ENCODE peak calls at places on chromosomes 12 and 14, in five cellular contexts. Y is caudate nucleus; K is effector memory CD4-positive, alpha-beta T cell; T is left ventricle myocardium inferior; E is OCI-LY7. R is an unnamed sample.

GRCh38 chr12:95700316-95700785 is 90.2 kb downstream of the NTN4 start:
- DNase-seq in Y (no peak), K (no peak), T (no peak), E (no peak), R (no peak)

GRCh38 chr12:24066865-24067264 is 117.4 kb upstream of the SOX5 start:
- DNase-seq in Y (no peak), K (no peak), T (no peak), E (no peak), R (no peak)

GRCh38 chr12:100215209-100215608 is 14.6 kb downstream of the ACTR6 start:
- DNase-seq in Y (no peak), K (no peak), T (no peak), E (no peak), R (no peak)

GRCh38 chr12:41108032-41108431 is 80.1 kb upstream of the PDZRN4 start:
- DNase-seq in Y (no peak), K (no peak), T (no peak), E (no peak), R (peak)

GRCh38 chr12:39070775-39071174 is 165.4 kb upstream of the CPNE8 start:
- DNase-seq in Y (no peak), K (no peak), T (no peak), E (no peak), R (no peak)

GRCh38 chr12:53988519-53989226 is 3.7 kb downstream of the HOXC10 start:
- DNase-seq in Y (no peak), K (no peak), T (no peak), E (no peak), R (no peak)

GRCh38 chr12:58757422-58757821 is 162.9 kb downstream of the LRIG3 start:
- DNase-seq in Y (no peak), K (no peak), T (no peak), E (no peak), R (no peak)

GRCh38 chr12:98345308-98345876 is 170.0 kb upstream of the TMPO start:
- DNase-seq in Y (no peak), K (no peak), T (no peak), E (no peak), R (no peak)

GRCh38 chr12:131101006-131101405 is 147.3 kb downstream of the ADGRD1 start:
- DNase-seq in Y (no peak), K (no peak), T (no peak), E (no peak), R (peak)

GRCh38 chr14:30988509-30988908 is 36.9 kb upstream of the AP4S1 start:
- DNase-seq in Y (no peak), K (no peak), T (no peak), E (no peak), R (no peak)
- H3K27ac ChIP-seq in Y (no peak), K (no peak), T (no peak), E (no peak), R (peak)

GRCh38 chr14:69268223-69268622 is 8.3 kb downstream of the GALNT16 start:
- DNase-seq in Y (no peak), K (no peak), T (no peak), E (no peak), R (no peak)
- H3K27ac ChIP-seq in Y (no peak), K (no peak), T (peak), E (no peak), R (no peak)

GRCh38 chr14:77053046-77053841 is 24.7 kb upstream of the IRF2BPL start:
- DNase-seq in Y (peak), K (peak), T (peak), E (peak), R (peak)
- H3K27ac ChIP-seq in Y (no peak), K (no peak), T (peak), E (no peak), R (peak)

GRCh38 chr12:116524964-116525379 is 34.2 kb upstream of the MAP1LC3B2 start:
- DNase-seq in Y (no peak), K (no peak), T (no peak), E (no peak), R (no peak)
- H3K27ac ChIP-seq in Y (no peak), K (no peak), T (peak), E (no peak), R (peak)

GRCh38 chr14:75915063-75915462 is 66.7 kb downstream of the TGFB3 start:
- DNase-seq in Y (no peak), K (no peak), T (no peak), E (no peak), R (no peak)

GRCh38 chr14:75910048-75910447 is 71.7 kb downstream of the TGFB3 start:
- DNase-seq in Y (no peak), K (no peak), T (no peak), E (no peak), R (no peak)

GRCh38 chr14:75909630-75910029 is 72.2 kb downstream of the TGFB3 start:
- DNase-seq in Y (no peak), K (no peak), T (no peak), E (no peak), R (no peak)

GRCh38 chr14:75913183-75913582 is 68.6 kb downstream of the TGFB3 start:
- DNase-seq in Y (no peak), K (no peak), T (no peak), E (no peak), R (no peak)

DNA sequence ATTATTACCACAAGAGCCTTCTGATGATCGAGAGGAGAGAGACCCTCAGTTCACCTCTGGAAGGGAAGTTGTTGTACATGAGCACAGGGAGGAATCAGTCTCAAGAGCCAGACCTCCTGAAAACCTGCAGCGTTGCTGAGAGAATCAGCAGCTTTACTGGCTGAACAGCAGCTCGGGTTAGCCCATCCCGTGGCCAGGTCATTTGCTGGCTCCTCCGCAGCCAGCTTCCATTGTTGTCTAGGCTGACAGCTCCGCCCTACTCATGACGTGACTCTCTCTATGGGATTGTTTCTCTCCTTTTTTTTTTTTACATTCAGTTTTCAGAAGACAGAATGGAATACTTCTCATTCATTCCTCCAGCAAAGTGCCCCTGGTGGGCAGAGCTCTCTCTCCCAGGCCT is 69.9 kb downstream of the TGFB3 start:
- DNase-seq in Y (no peak), K (no peak), T (no peak), E (no peak), R (no peak)
- H3K27ac ChIP-seq in Y (peak), K (no peak), T (no peak), E (no peak), R (no peak)

GRCh38 chr14:67602071-67602470 is 2.0 kb upstream of the PIGH start:
- DNase-seq in Y (no peak), K (no peak), T (no peak), E (no peak), R (no peak)

GRCh38 chr14:67602995-67603545 is 3.0 kb upstream of the PIGH start:
- DNase-seq in Y (no peak), K (no peak), T (no peak), E (peak), R (no peak)

DNA sequence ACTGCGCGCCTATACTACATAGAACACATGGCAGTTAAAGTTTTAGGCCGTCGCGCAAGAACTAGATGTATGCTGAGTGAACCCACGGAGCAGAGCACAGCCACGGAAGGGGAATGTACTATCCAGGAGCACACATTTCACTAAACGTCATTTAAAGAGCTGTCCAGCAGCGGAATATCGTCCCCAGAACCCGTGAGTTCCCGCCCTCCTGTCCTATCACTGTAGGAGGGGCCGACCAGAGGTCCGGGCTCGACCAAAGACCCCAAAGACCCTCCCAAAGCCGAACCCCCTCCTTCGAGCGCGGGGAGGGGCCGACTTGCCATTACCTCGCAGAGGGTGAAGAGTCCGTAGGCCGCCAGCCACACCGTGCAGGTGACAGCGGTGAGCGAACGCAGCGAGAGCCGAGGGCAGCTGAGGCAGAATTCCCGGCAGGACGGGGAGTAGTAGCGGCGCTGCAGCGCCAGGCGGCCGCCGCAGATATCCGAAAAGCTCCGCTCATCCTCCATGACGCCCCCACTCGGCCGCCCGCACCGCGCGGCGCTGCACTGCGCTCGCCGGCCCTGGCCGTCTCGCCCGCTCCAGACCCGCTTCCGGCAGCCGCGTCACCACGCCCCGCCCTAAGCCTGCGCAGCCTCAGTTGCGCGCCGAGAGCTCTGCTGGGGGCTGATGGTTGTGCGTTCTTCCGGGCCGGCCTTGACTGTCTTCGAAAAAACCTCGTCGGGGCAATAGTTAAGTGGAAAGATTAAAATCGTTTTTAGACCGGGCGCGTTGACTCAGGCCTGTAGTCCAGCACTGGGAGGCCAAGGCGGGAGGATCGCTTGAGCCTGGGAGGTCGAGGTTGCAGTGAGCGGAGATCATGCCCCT is at the start of gene PIGH:
- DNase-seq in Y (peak), K (peak), T (peak), E (peak), R (peak)
- H3K27ac ChIP-seq in Y (peak), K (peak), T (peak), E (no peak), R (peak)